ENCODE peak calls at places on chromosome X, in eight cellular contexts. Z, J, A, X, C, S, N and I are unnamed samples.

GRCh38 chrX:51955200-51955599 is 61.8 kb downstream of the MAGED1 start:
- DNase-seq in Z (no peak), J (no peak), A (no peak), X (no peak), C (no peak), S (no peak), N (no peak), I (no peak)

GRCh38 chrX:41903544-41903943 is 19.8 kb downstream of the CASK start:
- DNase-seq in Z (no peak), J (no peak), A (no peak), X (no peak), C (no peak), S (no peak), N (no peak), I (no peak)

GRCh38 chrX:152904151-152905080 is 6.5 kb downstream of the ZNF185 start:
- DNase-seq in Z (peak; percentile 45), J (no peak), A (peak; percentile 45), X (no peak), C (no peak), S (no peak), N (peak; percentile 25), I (no peak)

GRCh38 chrX:37380920-37381319 is 31.8 kb downstream of the PRRG1 start:
- DNase-seq in Z (no peak), J (no peak), A (no peak), X (no peak), C (peak; percentile 9), S (no peak), N (no peak), I (no peak)

GRCh38 chrX:149531599-149531998 is 9.2 kb upstream of the EOLA1 start:
- DNase-seq in Z (no peak), J (no peak), A (no peak), X (no peak), C (no peak), S (no peak), N (no peak), I (no peak)

GRCh38 chrX:17552251-17552650 is 177.3 kb downstream of the NHS start:
- DNase-seq in Z (no peak), J (no peak), A (no peak), X (no peak), C (no peak), S (no peak), N (no peak), I (no peak)

GRCh38 chrX:140229187-140229586 is 263.9 kb upstream of the CXorf66 start:
- DNase-seq in Z (no peak), J (no peak), A (no peak), X (no peak), C (no peak), S (no peak), N (no peak), I (no peak)

GRCh38 chrX:126552313-126553022 is at the start of gene DCAF12L1:
- DNase-seq in Z (no peak), J (no peak), A (peak; percentile 30), X (no peak), C (no peak), S (no peak), N (no peak), I (no peak)

GRCh38 chrX:21781525-21781924 is 23.6 kb upstream of the SMPX start:
- DNase-seq in Z (no peak), J (no peak), A (no peak), X (no peak), C (no peak), S (no peak), N (no peak), I (no peak)

GRCh38 chrX:43175428-43175827 is 397.5 kb upstream of the PPP1R2C start:
- DNase-seq in Z (no peak), J (no peak), A (no peak), X (no peak), C (no peak), S (no peak), N (no peak), I (no peak)

GRCh38 chrX:72430405-72430968 is 124.8 kb upstream of the CITED1 start:
- DNase-seq in Z (no peak), J (no peak), A (no peak), X (no peak), C (no peak), S (no peak), N (no peak), I (no peak)

GRCh38 chrX:70969635-70970481 is 39.0 kb upstream of the SLC7A3 start:
- DNase-seq in Z (no peak), J (no peak), A (no peak), X (no peak), C (no peak), S (no peak), N (no peak), I (no peak)

GRCh38 chrX:16023790-16024734 is 99.3 kb upstream of the GRPR start:
- DNase-seq in Z (no peak), J (no peak), A (no peak), X (no peak), C (no peak), S (no peak), N (no peak), I (no peak)

GRCh38 chrX:45622538-45622937 is 421.9 kb upstream of the DIPK2B start:
- DNase-seq in Z (no peak), J (no peak), A (no peak), X (no peak), C (no peak), S (no peak), N (no peak), I (no peak)

GRCh38 chrX:122055979-122056715 is 1008.7 kb downstream of the GLUD2 start:
- DNase-seq in Z (no peak), J (no peak), A (no peak), X (no peak), C (no peak), S (no peak), N (no peak), I (no peak)

GRCh38 chrX:29648161-29648560 is 567.2 kb upstream of the MAGEB2 start:
- DNase-seq in Z (no peak), J (no peak), A (no peak), X (no peak), C (no peak), S (no peak), N (no peak), I (no peak)

GRCh38 chrX:151710457-151710856 is 5.4 kb upstream of the FATE1 start:
- DNase-seq in Z (no peak), J (no peak), A (no peak), X (no peak), C (no peak), S (no peak), N (no peak), I (no peak)

GRCh38 chrX:80293354-80293753 is 126.9 kb upstream of the TENT5D start:
- DNase-seq in Z (no peak), J (no peak), A (no peak), X (no peak), C (no peak), S (no peak), N (no peak), I (no peak)
- H3K4me3 ChIP-seq in Z (no peak overlapping the region), J (no peak overlapping the region), A (no peak overlapping the region), X (no peak overlapping the region), C (no peak overlapping the region), S (no peak overlapping the region), N (no peak overlapping the region), I (no peak overlapping the region)

DNA sequence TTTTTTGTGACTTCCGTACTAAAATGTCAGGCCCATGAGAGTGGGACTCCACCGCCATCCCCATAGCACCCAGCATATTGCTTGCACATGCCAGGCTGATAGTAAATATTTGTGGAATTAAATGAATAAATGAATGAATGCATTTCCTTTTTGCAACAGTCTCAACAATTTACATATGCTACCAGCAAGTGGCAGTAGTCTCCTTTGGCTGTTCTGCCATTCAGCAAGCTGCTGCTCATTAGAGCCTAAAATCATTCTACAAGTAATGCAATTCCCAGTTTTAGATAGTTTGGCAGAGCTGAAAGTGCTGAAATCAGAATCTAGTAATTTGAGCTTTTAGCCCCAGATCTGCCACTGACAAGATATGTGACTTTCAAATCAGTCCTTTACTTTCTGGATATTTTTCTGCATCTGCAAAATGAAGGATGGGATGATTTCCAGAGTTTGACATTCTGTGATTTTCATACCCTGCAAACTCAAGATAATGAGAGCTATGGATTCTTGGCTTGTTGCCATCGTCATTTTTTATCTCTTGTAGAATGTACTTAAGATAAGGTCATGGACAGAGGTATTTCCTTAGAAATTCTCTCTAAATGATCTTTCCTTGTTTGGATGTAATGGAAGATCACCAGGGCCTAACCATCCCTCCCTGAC is 35.7 kb upstream of the INTS6L start:
- DNase-seq in Z (no peak), J (no peak), A (no peak), X (no peak), C (peak; percentile 11), S (no peak), N (peak; percentile 39), I (peak; percentile 18)
- H3K27me3 ChIP-seq in Z (no peaks in the 10 kb centered on the region), J (no peaks in the 10 kb centered on the region), A (no peaks in the 10 kb centered on the region), X (peaks cover 26% of the 10 kb centered on the region), C (no peaks in the 10 kb centered on the region), S (no peaks in the 10 kb centered on the region), N (no peaks in the 10 kb centered on the region), I (no peaks in the 10 kb centered on the region)

DNA sequence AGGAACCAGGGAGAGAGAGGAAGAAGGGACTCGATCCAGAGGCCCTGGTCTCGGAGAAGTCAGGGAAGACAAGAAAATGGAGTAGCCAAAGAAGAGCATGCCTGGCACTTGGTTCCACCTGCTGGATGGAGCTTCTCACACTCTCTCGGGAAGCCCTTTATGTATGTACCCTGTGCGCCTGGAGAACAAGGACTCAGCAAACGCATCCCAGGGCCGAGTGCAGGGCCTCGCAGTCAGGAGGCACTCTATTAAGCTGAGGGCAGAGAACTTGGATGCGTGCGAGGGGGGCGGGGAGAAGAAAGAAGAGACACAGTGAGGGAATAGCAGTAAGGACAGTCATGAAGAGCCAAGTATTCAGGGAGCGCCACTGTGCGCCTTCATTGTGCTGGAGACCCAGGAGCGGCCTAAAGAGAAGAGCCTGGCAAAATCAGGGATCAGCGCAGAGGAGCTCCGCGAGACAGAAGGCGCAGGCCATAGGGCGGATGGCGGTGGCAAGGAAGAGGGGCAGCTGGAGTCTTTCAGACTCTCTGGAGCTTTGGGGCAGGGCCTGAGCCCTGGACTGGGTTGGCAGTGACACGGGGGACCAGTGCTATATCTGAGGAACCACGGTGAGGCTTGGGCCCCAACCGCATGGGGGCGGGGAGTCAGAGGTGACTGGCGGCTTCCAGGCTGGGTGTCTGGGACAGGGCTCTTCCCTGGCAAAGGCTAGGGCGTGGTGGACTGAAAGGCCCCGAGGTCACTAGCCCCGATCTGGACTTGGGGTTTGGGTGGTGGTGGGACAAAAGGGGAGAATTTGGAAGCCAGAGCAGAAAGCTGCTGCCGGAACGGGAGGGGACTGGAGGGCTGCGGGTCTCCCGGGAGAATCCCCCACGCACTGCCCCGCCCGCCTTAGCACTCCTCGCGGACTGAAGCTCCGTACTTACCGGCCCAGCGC is 1.9 kb upstream of the SEPTIN6 start:
- DNase-seq in Z (no peak), J (no peak), A (no peak), X (no peak), C (no peak), S (peak; percentile 70), N (no peak), I (no peak)
- H3K4me3 ChIP-seq in Z (no peak overlapping the region), J (no peak overlapping the region), A (no peak overlapping the region), X (no peak overlapping the region), C (no peak overlapping the region), S (no peak overlapping the region), N (no peak overlapping the region), I (no peak overlapping the region)

DNA sequence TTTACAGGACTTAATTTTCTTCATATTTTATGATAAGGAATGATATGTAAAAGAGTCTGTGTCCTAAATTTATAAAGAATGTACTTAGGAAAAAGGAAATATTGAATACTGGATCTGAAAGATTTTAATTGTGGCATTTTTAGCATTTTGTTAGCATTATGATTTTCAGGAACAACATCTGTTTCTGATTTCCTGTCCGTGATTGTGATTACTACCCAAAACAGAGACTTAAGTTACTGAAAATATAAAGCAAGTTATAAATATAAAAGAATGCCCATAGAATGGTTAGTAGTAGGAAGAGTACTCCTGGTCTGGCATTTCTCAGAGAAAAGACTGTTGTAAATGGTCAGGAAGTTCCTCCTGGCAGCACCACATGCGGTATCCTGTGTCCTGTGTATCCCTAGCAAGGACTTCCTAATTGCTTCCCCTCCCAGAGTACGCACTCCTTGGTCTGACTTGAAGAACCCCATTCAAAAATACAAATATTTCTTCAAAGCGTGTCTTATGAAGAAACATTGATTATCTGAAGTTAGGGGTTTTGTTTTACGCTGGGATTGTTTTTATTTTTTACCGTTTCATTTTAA is 88.9 kb downstream of the RS1 start:
- DNase-seq in Z (no peak), J (no peak), A (no peak), X (no peak), C (peak; percentile 1), S (no peak), N (no peak), I (no peak)
- H3K27me3 ChIP-seq in Z (no peaks in the 10 kb centered on the region), J (no peaks in the 10 kb centered on the region), A (no peaks in the 10 kb centered on the region), X (no peaks in the 10 kb centered on the region), C (no peaks in the 10 kb centered on the region), S (no peaks in the 10 kb centered on the region), N (no peaks in the 10 kb centered on the region), I (no peaks in the 10 kb centered on the region)